ENCODE peak calls at places on chromosomes 5 and 9, in ten cellular contexts. One of them, this sample, is unnamed.

GRCh38 chr5:13704401-13704800 is 240.1 kb downstream of the DNAH5 start:
- DNase-seq in NCI-H1048: no peak
- DNase-seq in posterior cingulate gyrus: no peak
- DNase-seq in transverse colon: no peak
- DNase-seq in NCI-H1694: no peak
- DNase-seq in RCC 7860: no peak
- DNase-seq in NCI-H2171 treated with DMSO at 0.1 percent for 48 hours: no peak
- DNase-seq in psoas muscle: no peak
- DNase-seq in smooth muscle cell of the brain vasculature: no peak
- DNase-seq in tibial nerve: no peak
- DNase-seq in this sample: no peak

GRCh38 chr9:127711226-127711701 is 4.2 kb downstream of the PTRH1 start:
- DNase-seq in RCC 7860: no peak
- DNase-seq in NCI-H1694: peak
- DNase-seq in tibial nerve: no peak
- DNase-seq in NCI-H1048: no peak
- DNase-seq in NCI-H2171 treated with DMSO at 0.1 percent for 48 hours: peak
- DNase-seq in posterior cingulate gyrus: no peak
- DNase-seq in smooth muscle cell of the brain vasculature: no peak
- DNase-seq in transverse colon: no peak
- DNase-seq in psoas muscle: no peak
- DNase-seq in this sample: no peak

GRCh38 chr9:89433826-89434225 is 64.1 kb downstream of the SEMA4D start:
- DNase-seq in NCI-H1048: no peak
- DNase-seq in NCI-H1694: no peak
- DNase-seq in NCI-H2171 treated with DMSO at 0.1 percent for 48 hours: no peak
- DNase-seq in smooth muscle cell of the brain vasculature: no peak
- DNase-seq in RCC 7860: peak
- DNase-seq in transverse colon: no peak
- DNase-seq in psoas muscle: peak
- DNase-seq in tibial nerve: no peak
- DNase-seq in posterior cingulate gyrus: peak
- DNase-seq in this sample: no peak

GRCh38 chr9:90629354-90629753 is 13.3 kb downstream of the DIRAS2 start:
- DNase-seq in posterior cingulate gyrus: no peak
- DNase-seq in smooth muscle cell of the brain vasculature: no peak
- DNase-seq in tibial nerve: no peak
- DNase-seq in RCC 7860: no peak
- DNase-seq in psoas muscle: no peak
- DNase-seq in NCI-H2171 treated with DMSO at 0.1 percent for 48 hours: no peak
- DNase-seq in NCI-H1694: no peak
- DNase-seq in NCI-H1048: no peak
- DNase-seq in transverse colon: no peak
- DNase-seq in this sample: no peak

GRCh38 chr9:29213374-29214161 is 1640.3 kb upstream of the C9orf72 start:
- DNase-seq in posterior cingulate gyrus: peak
- DNase-seq in NCI-H1048: no peak
- DNase-seq in RCC 7860: no peak
- DNase-seq in tibial nerve: no peak
- DNase-seq in smooth muscle cell of the brain vasculature: no peak
- DNase-seq in NCI-H2171 treated with DMSO at 0.1 percent for 48 hours: peak
- DNase-seq in psoas muscle: no peak
- DNase-seq in transverse colon: no peak
- DNase-seq in NCI-H1694: peak
- DNase-seq in this sample: peak

GRCh38 chr9:15079989-15080388 is 169.8 kb upstream of the FREM1 start:
- DNase-seq in NCI-H1048: no peak
- DNase-seq in posterior cingulate gyrus: no peak
- DNase-seq in NCI-H2171 treated with DMSO at 0.1 percent for 48 hours: no peak
- DNase-seq in RCC 7860: no peak
- DNase-seq in transverse colon: no peak
- DNase-seq in tibial nerve: no peak
- DNase-seq in psoas muscle: no peak
- DNase-seq in NCI-H1694: no peak
- DNase-seq in smooth muscle cell of the brain vasculature: no peak
- DNase-seq in this sample: no peak

GRCh38 chr5:124537136-124537919 is 209.1 kb downstream of the ZNF608 start:
- DNase-seq in smooth muscle cell of the brain vasculature: no peak
- DNase-seq in psoas muscle: no peak
- DNase-seq in NCI-H1048: no peak
- DNase-seq in transverse colon: no peak
- DNase-seq in NCI-H2171 treated with DMSO at 0.1 percent for 48 hours: no peak
- DNase-seq in tibial nerve: no peak
- DNase-seq in RCC 7860: no peak
- DNase-seq in posterior cingulate gyrus: no peak
- DNase-seq in NCI-H1694: no peak
- DNase-seq in this sample: no peak

GRCh38 chr9:120922404-120923173 is 4.0 kb downstream of the TRAF1 start:
- DNase-seq in transverse colon: peak
- DNase-seq in NCI-H1048: no peak
- DNase-seq in psoas muscle: no peak
- DNase-seq in tibial nerve: no peak
- DNase-seq in RCC 7860: no peak
- DNase-seq in NCI-H1694: no peak
- DNase-seq in NCI-H2171 treated with DMSO at 0.1 percent for 48 hours: no peak
- DNase-seq in posterior cingulate gyrus: no peak
- DNase-seq in smooth muscle cell of the brain vasculature: no peak
- DNase-seq in this sample: no peak

GRCh38 chr5:1538276-1538675 is 14.5 kb upstream of the LPCAT1 start:
- DNase-seq in NCI-H2171 treated with DMSO at 0.1 percent for 48 hours: no peak
- DNase-seq in RCC 7860: no peak
- DNase-seq in tibial nerve: no peak
- DNase-seq in transverse colon: no peak
- DNase-seq in posterior cingulate gyrus: no peak
- DNase-seq in NCI-H1694: no peak
- DNase-seq in smooth muscle cell of the brain vasculature: no peak
- DNase-seq in NCI-H1048: no peak
- DNase-seq in psoas muscle: peak
- DNase-seq in this sample: no peak

GRCh38 chr9:137311171-137311970 is 9.3 kb upstream of the NRARP start:
- DNase-seq in psoas muscle: no peak
- DNase-seq in tibial nerve: no peak
- DNase-seq in smooth muscle cell of the brain vasculature: no peak
- DNase-seq in RCC 7860: no peak
- DNase-seq in NCI-H2171 treated with DMSO at 0.1 percent for 48 hours: peak
- DNase-seq in posterior cingulate gyrus: no peak
- DNase-seq in transverse colon: peak
- DNase-seq in NCI-H1048: no peak
- DNase-seq in NCI-H1694: no peak
- DNase-seq in this sample: no peak

GRCh38 chr5:66602621-66603020 is 6.4 kb downstream of the MAST4 start:
- DNase-seq in NCI-H2171 treated with DMSO at 0.1 percent for 48 hours: no peak
- DNase-seq in NCI-H1694: no peak
- DNase-seq in smooth muscle cell of the brain vasculature: no peak
- DNase-seq in RCC 7860: no peak
- DNase-seq in NCI-H1048: no peak
- DNase-seq in posterior cingulate gyrus: no peak
- DNase-seq in transverse colon: no peak
- DNase-seq in tibial nerve: no peak
- DNase-seq in psoas muscle: no peak
- DNase-seq in this sample: no peak

GRCh38 chr9:96057155-96057554 is 181.7 kb downstream of the ERCC6L2 start:
- DNase-seq in transverse colon: no peak
- DNase-seq in RCC 7860: no peak
- DNase-seq in NCI-H2171 treated with DMSO at 0.1 percent for 48 hours: no peak
- DNase-seq in smooth muscle cell of the brain vasculature: no peak
- DNase-seq in NCI-H1048: no peak
- DNase-seq in psoas muscle: no peak
- DNase-seq in tibial nerve: no peak
- DNase-seq in NCI-H1694: no peak
- DNase-seq in posterior cingulate gyrus: no peak
- DNase-seq in this sample: no peak

GRCh38 chr9:3331801-3332200 is 194.0 kb downstream of the RFX3 start:
- DNase-seq in psoas muscle: no peak
- DNase-seq in smooth muscle cell of the brain vasculature: no peak
- DNase-seq in NCI-H1048: no peak
- DNase-seq in transverse colon: no peak
- DNase-seq in NCI-H2171 treated with DMSO at 0.1 percent for 48 hours: peak
- DNase-seq in NCI-H1694: peak
- DNase-seq in tibial nerve: no peak
- DNase-seq in posterior cingulate gyrus: no peak
- DNase-seq in RCC 7860: no peak
- DNase-seq in this sample: peak

GRCh38 chr5:180205936-180206335 is 3.1 kb downstream of the RASGEF1C start:
- DNase-seq in posterior cingulate gyrus: no peak
- DNase-seq in NCI-H2171 treated with DMSO at 0.1 percent for 48 hours: no peak
- DNase-seq in RCC 7860: no peak
- DNase-seq in NCI-H1048: no peak
- DNase-seq in tibial nerve: no peak
- DNase-seq in transverse colon: no peak
- DNase-seq in smooth muscle cell of the brain vasculature: no peak
- DNase-seq in psoas muscle: no peak
- DNase-seq in NCI-H1694: peak
- DNase-seq in this sample: no peak

GRCh38 chr9:100324594-100325200 is 28.0 kb downstream of the TEX10 start:
- DNase-seq in NCI-H1694: no peak
- DNase-seq in RCC 7860: peak
- DNase-seq in NCI-H1048: no peak
- DNase-seq in transverse colon: no peak
- DNase-seq in posterior cingulate gyrus: no peak
- DNase-seq in tibial nerve: no peak
- DNase-seq in psoas muscle: no peak
- DNase-seq in smooth muscle cell of the brain vasculature: no peak
- DNase-seq in NCI-H2171 treated with DMSO at 0.1 percent for 48 hours: peak
- DNase-seq in this sample: peak

GRCh38 chr5:128196791-128197190 is 113.2 kb downstream of the SLC12A2 start:
- DNase-seq in NCI-H1694: no peak
- DNase-seq in NCI-H1048: no peak
- DNase-seq in NCI-H2171 treated with DMSO at 0.1 percent for 48 hours: no peak
- DNase-seq in posterior cingulate gyrus: no peak
- DNase-seq in transverse colon: no peak
- DNase-seq in smooth muscle cell of the brain vasculature: peak
- DNase-seq in tibial nerve: no peak
- DNase-seq in RCC 7860: no peak
- DNase-seq in psoas muscle: no peak
- DNase-seq in this sample: no peak

GRCh38 chr5:96901841-96902240 is 25.5 kb downstream of the ERAP2 start:
- DNase-seq in NCI-H1048: no peak
- DNase-seq in tibial nerve: no peak
- DNase-seq in RCC 7860: no peak
- DNase-seq in psoas muscle: no peak
- DNase-seq in transverse colon: no peak
- DNase-seq in smooth muscle cell of the brain vasculature: no peak
- DNase-seq in posterior cingulate gyrus: no peak
- DNase-seq in NCI-H2171 treated with DMSO at 0.1 percent for 48 hours: no peak
- DNase-seq in NCI-H1694: no peak
- DNase-seq in this sample: no peak

GRCh38 chr9:131781069-131781468 is 41.2 kb upstream of the RAPGEF1 start:
- DNase-seq in posterior cingulate gyrus: no peak
- DNase-seq in tibial nerve: no peak
- DNase-seq in RCC 7860: no peak
- DNase-seq in transverse colon: no peak
- DNase-seq in NCI-H1694: no peak
- DNase-seq in smooth muscle cell of the brain vasculature: no peak
- DNase-seq in psoas muscle: no peak
- DNase-seq in NCI-H1048: no peak
- DNase-seq in NCI-H2171 treated with DMSO at 0.1 percent for 48 hours: no peak
- DNase-seq in this sample: no peak

GRCh38 chr5:68441309-68441708 is 225.8 kb downstream of the PIK3R1 start:
- DNase-seq in NCI-H1048: no peak
- DNase-seq in tibial nerve: no peak
- DNase-seq in NCI-H1694: no peak
- DNase-seq in psoas muscle: no peak
- DNase-seq in transverse colon: no peak
- DNase-seq in NCI-H2171 treated with DMSO at 0.1 percent for 48 hours: no peak
- DNase-seq in posterior cingulate gyrus: no peak
- DNase-seq in RCC 7860: no peak
- DNase-seq in smooth muscle cell of the brain vasculature: no peak
- DNase-seq in this sample: no peak

GRCh38 chr5:38463634-38464521 is 92.6 kb downstream of the LIFR start:
- DNase-seq in smooth muscle cell of the brain vasculature: peak
- DNase-seq in NCI-H1694: no peak
- DNase-seq in psoas muscle: no peak
- DNase-seq in posterior cingulate gyrus: no peak
- DNase-seq in NCI-H1048: no peak
- DNase-seq in tibial nerve: no peak
- DNase-seq in NCI-H2171 treated with DMSO at 0.1 percent for 48 hours: no peak
- DNase-seq in transverse colon: no peak
- DNase-seq in RCC 7860: peak
- DNase-seq in this sample: no peak

GRCh38 chr9:131405429-131405828 is 11.5 kb downstream of the PRRC2B start:
- DNase-seq in psoas muscle: peak
- DNase-seq in posterior cingulate gyrus: no peak
- DNase-seq in tibial nerve: no peak
- DNase-seq in NCI-H2171 treated with DMSO at 0.1 percent for 48 hours: no peak
- DNase-seq in transverse colon: no peak
- DNase-seq in NCI-H1048: no peak
- DNase-seq in RCC 7860: no peak
- DNase-seq in NCI-H1694: no peak
- DNase-seq in smooth muscle cell of the brain vasculature: no peak
- DNase-seq in this sample: peak

GRCh38 chr5:173764321-173765029 is 123.7 kb upstream of the CPEB4 start:
- DNase-seq in psoas muscle: peak
- DNase-seq in RCC 7860: peak
- DNase-seq in transverse colon: peak
- DNase-seq in tibial nerve: peak
- DNase-seq in smooth muscle cell of the brain vasculature: peak
- DNase-seq in posterior cingulate gyrus: no peak
- DNase-seq in NCI-H2171 treated with DMSO at 0.1 percent for 48 hours: no peak
- DNase-seq in NCI-H1048: no peak
- DNase-seq in NCI-H1694: no peak
- DNase-seq in this sample: peak

GRCh38 chr5:82719368-82719767 is 357.8 kb downstream of the TMEM167A start:
- DNase-seq in tibial nerve: no peak
- DNase-seq in smooth muscle cell of the brain vasculature: no peak
- DNase-seq in psoas muscle: no peak
- DNase-seq in posterior cingulate gyrus: no peak
- DNase-seq in transverse colon: no peak
- DNase-seq in RCC 7860: no peak
- DNase-seq in NCI-H1048: no peak
- DNase-seq in NCI-H1694: no peak
- DNase-seq in NCI-H2171 treated with DMSO at 0.1 percent for 48 hours: no peak
- DNase-seq in this sample: no peak

GRCh38 chr5:15763754-15764153 is 263.8 kb downstream of the FBXL7 start:
- DNase-seq in smooth muscle cell of the brain vasculature: no peak
- DNase-seq in RCC 7860: no peak
- DNase-seq in NCI-H1694: peak
- DNase-seq in NCI-H1048: no peak
- DNase-seq in transverse colon: no peak
- DNase-seq in NCI-H2171 treated with DMSO at 0.1 percent for 48 hours: no peak
- DNase-seq in psoas muscle: no peak
- DNase-seq in posterior cingulate gyrus: no peak
- DNase-seq in tibial nerve: no peak
- DNase-seq in this sample: peak

GRCh38 chr9:129242971-129243561 is 65.0 kb upstream of the IER5L start:
- DNase-seq in NCI-H1694: no peak
- DNase-seq in NCI-H1048: no peak
- DNase-seq in psoas muscle: peak
- DNase-seq in tibial nerve: peak
- DNase-seq in transverse colon: no peak
- DNase-seq in posterior cingulate gyrus: no peak
- DNase-seq in smooth muscle cell of the brain vasculature: no peak
- DNase-seq in NCI-H2171 treated with DMSO at 0.1 percent for 48 hours: no peak
- DNase-seq in RCC 7860: no peak
- DNase-seq in this sample: peak

GRCh38 chr9:70954126-70954525 is 167.3 kb downstream of the TRPM3 start:
- DNase-seq in tibial nerve: no peak
- DNase-seq in transverse colon: no peak
- DNase-seq in NCI-H2171 treated with DMSO at 0.1 percent for 48 hours: no peak
- DNase-seq in RCC 7860: peak
- DNase-seq in NCI-H1694: no peak
- DNase-seq in smooth muscle cell of the brain vasculature: no peak
- DNase-seq in psoas muscle: no peak
- DNase-seq in NCI-H1048: no peak
- DNase-seq in posterior cingulate gyrus: no peak
- DNase-seq in this sample: peak